ENCODE peak calls at places on chromosomes 6 and 20, in four cellular contexts. One of them, this sample, is unnamed.

GRCh38 chr6:108014040-108014439 is 56.0 kb upstream of the SEC63 start:
- DNase-seq in colonic mucosa: no peak
- DNase-seq in adipocyte: no peak
- DNase-seq in ovary: no peak
- DNase-seq in this sample: no peak

GRCh38 chr6:146312606-146313005 is 231.0 kb upstream of the RAB32 start:
- DNase-seq in colonic mucosa: no peak
- DNase-seq in adipocyte: no peak
- DNase-seq in ovary: no peak
- DNase-seq in this sample: no peak

GRCh38 chr6:134480593-134480992 is 162.7 kb upstream of the SGK1 start:
- DNase-seq in colonic mucosa: no peak
- DNase-seq in adipocyte: peak; percentile 31
- DNase-seq in ovary: no peak
- DNase-seq in this sample: peak; percentile 51

GRCh38 chr6:143402721-143403336 is 47.7 kb downstream of the ADAT2 start:
- DNase-seq in colonic mucosa: no peak
- DNase-seq in adipocyte: no peak
- DNase-seq in ovary: no peak
- DNase-seq in this sample: no peak

GRCh38 chr6:13425270-13425905 is 62.0 kb downstream of the GFOD1 start:
- DNase-seq in colonic mucosa: no peak
- DNase-seq in adipocyte: no peak
- DNase-seq in ovary: no peak
- DNase-seq in this sample: no peak

GRCh38 chr6:150887978-150888563 is 22.6 kb downstream of the MTHFD1L start:
- DNase-seq in colonic mucosa: no peak
- DNase-seq in adipocyte: no peak
- DNase-seq in ovary: no peak
- DNase-seq in this sample: no peak

GRCh38 chr6:142333431-142333830 is 31.6 kb downstream of the ADGRG6 start:
- DNase-seq in colonic mucosa: no peak
- DNase-seq in adipocyte: no peak
- DNase-seq in ovary: no peak
- DNase-seq in this sample: no peak

GRCh38 chr6:15351631-15352030 is 105.8 kb downstream of the JARID2 start:
- DNase-seq in colonic mucosa: peak; percentile 29
- DNase-seq in adipocyte: peak; percentile 64
- DNase-seq in ovary: no peak
- DNase-seq in this sample: peak; percentile 91

GRCh38 chr20:58141496-58141895 is 87.0 kb downstream of the ANKRD60 start:
- DNase-seq in colonic mucosa: no peak
- DNase-seq in adipocyte: no peak
- DNase-seq in ovary: no peak
- DNase-seq in this sample: no peak

GRCh38 chr20:24781061-24781980 is 167.7 kb upstream of the CST7 start:
- DNase-seq in colonic mucosa: no peak
- DNase-seq in adipocyte: peak; percentile 69
- DNase-seq in ovary: no peak
- DNase-seq in this sample: peak; percentile 36

GRCh38 chr6:2710412-2710811 is 40.3 kb downstream of the MYLK4 start:
- DNase-seq in colonic mucosa: no peak
- DNase-seq in adipocyte: no peak
- DNase-seq in ovary: no peak
- DNase-seq in this sample: no peak

GRCh38 chr6:79353226-79353625 is 118.7 kb upstream of the HMGN3 start:
- DNase-seq in colonic mucosa: no peak
- DNase-seq in adipocyte: no peak
- DNase-seq in ovary: no peak
- DNase-seq in this sample: no peak

GRCh38 chr6:144449911-144450690 is 165.0 kb downstream of the UTRN start:
- DNase-seq in colonic mucosa: no peak
- DNase-seq in adipocyte: no peak
- DNase-seq in ovary: no peak
- DNase-seq in this sample: no peak

GRCh38 chr6:108169801-108170606 is 4.2 kb downstream of the NR2E1 start:
- DNase-seq in colonic mucosa: no peak
- DNase-seq in adipocyte: no peak
- DNase-seq in ovary: no peak
- DNase-seq in this sample: no peak

GRCh38 chr6:160775730-160776129 is 73.7 kb downstream of the PLG start:
- DNase-seq in colonic mucosa: no peak
- DNase-seq in adipocyte: no peak
- DNase-seq in ovary: no peak
- DNase-seq in this sample: no peak

GRCh38 chr6:5997420-5998093 is 9.2 kb downstream of the NRN1 start:
- DNase-seq in colonic mucosa: no peak
- DNase-seq in adipocyte: no peak
- DNase-seq in ovary: no peak
- DNase-seq in this sample: no peak

GRCh38 chr6:169162968-169163903 is 90.4 kb downstream of the THBS2 start:
- DNase-seq in colonic mucosa: no peak
- DNase-seq in adipocyte: peak; percentile 97
- DNase-seq in ovary: peak; percentile 32
- DNase-seq in this sample: peak; percentile 99

GRCh38 chr6:169164451-169164850 is 89.2 kb downstream of the THBS2 start:
- DNase-seq in colonic mucosa: no peak
- DNase-seq in adipocyte: no peak
- DNase-seq in ovary: no peak
- DNase-seq in this sample: no peak

GRCh38 chr6:169161572-169162167 is 92.0 kb downstream of the THBS2 start:
- DNase-seq in colonic mucosa: no peak
- DNase-seq in adipocyte: no peak
- DNase-seq in ovary: no peak
- DNase-seq in this sample: peak; percentile 43

GRCh38 chr6:169160855-169161560 is 92.6 kb downstream of the THBS2 start:
- DNase-seq in colonic mucosa: no peak
- DNase-seq in adipocyte: no peak
- DNase-seq in ovary: peak; percentile 40
- DNase-seq in this sample: no peak

GRCh38 chr6:169162249-169162967 is 91.2 kb downstream of the THBS2 start:
- DNase-seq in colonic mucosa: no peak
- DNase-seq in adipocyte: no peak
- DNase-seq in ovary: peak; percentile 53
- DNase-seq in this sample: no peak
- H3K4me3 ChIP-seq in colonic mucosa: no peak overlapping the region
- H3K4me3 ChIP-seq in adipocyte: peak overlapping the region; percentile 47
- H3K4me3 ChIP-seq in ovary: no peak overlapping the region
- H3K4me3 ChIP-seq in this sample: no peak overlapping the region

GRCh38 chr6:28446818-28447511 is 3.7 kb upstream of the ZSCAN23 start:
- DNase-seq in colonic mucosa: no peak
- DNase-seq in adipocyte: peak; percentile 38
- DNase-seq in ovary: no peak
- DNase-seq in this sample: peak; percentile 6
- H3K4me3 ChIP-seq in colonic mucosa: peak overlapping the region; percentile 13
- H3K4me3 ChIP-seq in adipocyte: peak overlapping the region; percentile 78
- H3K4me3 ChIP-seq in ovary: peak overlapping the region; percentile 5
- H3K4me3 ChIP-seq in this sample: peak overlapping the region; percentile 77

GRCh38 chr6:41602864-41603608 is 35.2 kb upstream of the MDFI start:
- DNase-seq in colonic mucosa: peak; percentile 88
- DNase-seq in adipocyte: peak; percentile 95
- DNase-seq in ovary: peak; percentile 83
- DNase-seq in this sample: peak; percentile 82
- H3K4me3 ChIP-seq in colonic mucosa: no peak overlapping the region
- H3K4me3 ChIP-seq in adipocyte: peak overlapping the region; percentile 18
- H3K4me3 ChIP-seq in ovary: no peak overlapping the region
- H3K4me3 ChIP-seq in this sample: no peak overlapping the region

DNA sequence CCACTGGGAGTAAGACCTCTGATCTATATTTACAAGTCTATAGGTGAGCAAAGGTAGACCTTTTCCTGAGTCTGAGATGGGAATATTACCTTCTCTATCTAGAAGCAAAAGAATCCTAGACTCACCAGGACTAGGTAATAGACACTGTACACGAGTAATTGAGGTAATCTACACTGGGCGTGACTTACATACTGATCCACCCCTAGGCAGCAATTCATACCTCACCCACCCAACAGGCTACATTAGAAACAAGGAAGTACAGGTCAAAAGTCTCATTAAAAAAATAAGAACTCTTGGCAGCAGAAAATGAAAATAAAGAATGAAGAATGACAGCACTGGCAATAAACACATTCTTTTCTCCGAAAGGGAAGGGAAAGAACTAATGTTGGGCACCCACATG is 7.6 kb downstream of the CSNK2A1 start:
- DNase-seq in colonic mucosa: peak; percentile 66
- DNase-seq in adipocyte: no peak
- DNase-seq in ovary: no peak
- DNase-seq in this sample: no peak
- H3K4me3 ChIP-seq in colonic mucosa: peak overlapping the region; percentile 23
- H3K4me3 ChIP-seq in adipocyte: no peak overlapping the region
- H3K4me3 ChIP-seq in ovary: no peak overlapping the region
- H3K4me3 ChIP-seq in this sample: no peak overlapping the region

GRCh38 chr20:37417146-37417856 is 71.4 kb downstream of the SRC start:
- DNase-seq in colonic mucosa: no peak
- DNase-seq in adipocyte: no peak
- DNase-seq in ovary: no peak
- DNase-seq in this sample: no peak

GRCh38 chr20:37419774-37420542 is 74.0 kb downstream of the SRC start:
- DNase-seq in colonic mucosa: no peak
- DNase-seq in adipocyte: no peak
- DNase-seq in ovary: no peak
- DNase-seq in this sample: no peak

GRCh38 chr20:37417857-37418501 is 72.0 kb downstream of the SRC start:
- DNase-seq in colonic mucosa: no peak
- DNase-seq in adipocyte: no peak
- DNase-seq in ovary: no peak
- DNase-seq in this sample: peak; percentile 29

GRCh38 chr20:37419307-37419706 is 73.4 kb downstream of the SRC start:
- DNase-seq in colonic mucosa: no peak
- DNase-seq in adipocyte: no peak
- DNase-seq in ovary: no peak
- DNase-seq in this sample: no peak

DNA sequence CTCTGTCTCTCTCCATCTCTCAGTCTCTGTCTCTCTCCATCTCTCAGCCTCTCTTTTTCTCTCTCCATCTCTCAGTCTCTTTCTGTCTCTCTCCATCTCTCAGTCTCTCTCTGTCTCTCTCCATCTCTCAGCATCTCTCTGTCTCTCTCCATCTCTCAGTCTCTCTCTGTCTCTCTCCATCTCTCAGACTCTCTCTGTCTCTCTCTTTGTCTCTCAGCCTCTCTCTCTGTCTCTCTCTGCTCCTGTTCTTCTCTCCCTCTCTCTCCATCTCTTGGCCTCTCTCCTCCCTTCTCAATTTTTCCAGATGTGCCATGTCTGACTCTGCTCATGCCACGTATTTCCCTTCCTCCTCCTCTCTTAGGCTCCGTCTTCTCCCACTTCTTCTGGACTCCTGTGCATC is 72.7 kb downstream of the SRC start:
- DNase-seq in colonic mucosa: no peak
- DNase-seq in adipocyte: no peak
- DNase-seq in ovary: no peak
- DNase-seq in this sample: no peak
- H3K4me3 ChIP-seq in colonic mucosa: no peak overlapping the region
- H3K4me3 ChIP-seq in adipocyte: no peak overlapping the region
- H3K4me3 ChIP-seq in ovary: no peak overlapping the region
- H3K4me3 ChIP-seq in this sample: no peak overlapping the region

GRCh38 chr6:167441653-167442644 is 117.1 kb downstream of the TTLL2 start:
- DNase-seq in colonic mucosa: no peak
- DNase-seq in adipocyte: no peak
- DNase-seq in ovary: no peak
- DNase-seq in this sample: no peak

GRCh38 chr6:167448378-167448777 is 123.5 kb downstream of the TTLL2 start:
- DNase-seq in colonic mucosa: no peak
- DNase-seq in adipocyte: no peak
- DNase-seq in ovary: no peak
- DNase-seq in this sample: no peak

GRCh38 chr6:167444602-167445346 is 119.9 kb downstream of the TTLL2 start:
- DNase-seq in colonic mucosa: no peak
- DNase-seq in adipocyte: no peak
- DNase-seq in ovary: no peak
- DNase-seq in this sample: no peak

GRCh38 chr6:167445568-167445967 is 120.7 kb downstream of the TTLL2 start:
- DNase-seq in colonic mucosa: no peak
- DNase-seq in adipocyte: no peak
- DNase-seq in ovary: no peak
- DNase-seq in this sample: no peak

DNA sequence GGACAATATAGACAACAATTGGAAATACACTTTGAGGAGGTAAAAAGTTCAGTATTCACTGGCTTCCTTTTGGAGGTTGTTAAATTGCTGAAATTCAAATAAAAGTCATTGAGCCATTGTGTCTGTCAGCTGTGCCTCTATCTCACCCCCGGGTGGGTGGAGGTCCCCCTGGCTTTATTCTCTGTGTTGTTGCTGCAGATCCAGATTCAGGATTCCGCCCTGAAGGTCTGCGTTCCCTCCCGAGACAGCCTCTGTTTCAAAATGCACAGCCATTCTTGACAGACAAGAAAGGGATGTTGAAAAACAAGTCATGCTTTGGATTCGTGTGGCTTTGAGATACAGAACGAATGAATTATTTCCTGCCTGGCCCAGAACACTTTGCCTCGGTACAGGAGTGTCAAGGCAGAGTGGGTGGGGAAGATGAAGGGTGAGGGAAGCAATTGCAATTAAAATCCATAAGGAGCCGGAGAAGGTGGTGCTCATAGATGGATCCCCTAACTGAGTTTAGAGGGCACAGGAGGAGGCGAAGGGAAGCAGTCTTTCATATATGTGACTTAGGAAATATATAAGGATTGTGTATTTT is 118.3 kb downstream of the TTLL2 start:
- DNase-seq in colonic mucosa: no peak
- DNase-seq in adipocyte: no peak
- DNase-seq in ovary: no peak
- DNase-seq in this sample: no peak
- H3K4me3 ChIP-seq in colonic mucosa: no peak overlapping the region
- H3K4me3 ChIP-seq in adipocyte: no peak overlapping the region
- H3K4me3 ChIP-seq in ovary: no peak overlapping the region
- H3K4me3 ChIP-seq in this sample: no peak overlapping the region

GRCh38 chr20:64037199-64037497 is 1.2 kb downstream of the C20orf204 start:
- DNase-seq in colonic mucosa: no peak
- DNase-seq in adipocyte: no peak
- DNase-seq in ovary: no peak
- DNase-seq in this sample: no peak
- H3K4me3 ChIP-seq in colonic mucosa: no peak overlapping the region
- H3K4me3 ChIP-seq in adipocyte: no peak overlapping the region
- H3K4me3 ChIP-seq in ovary: no peak overlapping the region
- H3K4me3 ChIP-seq in this sample: no peak overlapping the region

GRCh38 chr6:118719351-118720124 is 68.1 kb upstream of the CEP85L start:
- DNase-seq in colonic mucosa: no peak
- DNase-seq in adipocyte: no peak
- DNase-seq in ovary: peak; percentile 57
- DNase-seq in this sample: no peak
- H3K4me3 ChIP-seq in colonic mucosa: no peak overlapping the region
- H3K4me3 ChIP-seq in adipocyte: no peak overlapping the region
- H3K4me3 ChIP-seq in ovary: no peak overlapping the region
- H3K4me3 ChIP-seq in this sample: no peak overlapping the region

This sample was measured in IMR-90.